ENCODE peak calls at places on chromosomes 16 and 17, in ten cellular contexts. One of them, this sample, is unnamed.

GRCh38 chr17:28896884-28897768 is at the start of gene FLOT2:
- DNase-seq in A673: peak
- DNase-seq in NCI-H774: peak
- DNase-seq in RCC 7860: no peak
- DNase-seq in H9: peak
- DNase-seq in AG08395: peak
- DNase-seq in iPS-NIHi11: peak
- DNase-seq in fibroblast of villous mesenchyme: peak
- DNase-seq in dorsolateral prefrontal cortex: no peak
- DNase-seq in neural progenitor cell: peak
- DNase-seq in this sample: no peak

GRCh38 chr17:2192367-2193028 is 111.1 kb downstream of the SMG6 start:
- DNase-seq in iPS-NIHi11: no peak
- DNase-seq in H9: no peak
- DNase-seq in RCC 7860: peak
- DNase-seq in A673: peak
- DNase-seq in dorsolateral prefrontal cortex: no peak
- DNase-seq in NCI-H774: no peak
- DNase-seq in fibroblast of villous mesenchyme: peak
- DNase-seq in neural progenitor cell: no peak
- DNase-seq in AG08395: peak
- DNase-seq in this sample: no peak

GRCh38 chr17:50279639-50280038 is 5.4 kb downstream of the TMEM92 start:
- DNase-seq in neural progenitor cell: no peak
- DNase-seq in AG08395: no peak
- DNase-seq in dorsolateral prefrontal cortex: no peak
- DNase-seq in H9: no peak
- DNase-seq in RCC 7860: no peak
- DNase-seq in A673: no peak
- DNase-seq in fibroblast of villous mesenchyme: no peak
- DNase-seq in iPS-NIHi11: no peak
- DNase-seq in NCI-H774: no peak
- DNase-seq in this sample: no peak

GRCh38 chr16:4900036-4900435 is 36.9 kb downstream of the PPL start:
- DNase-seq in NCI-H774: no peak
- DNase-seq in iPS-NIHi11: no peak
- DNase-seq in H9: no peak
- DNase-seq in RCC 7860: no peak
- DNase-seq in A673: no peak
- DNase-seq in neural progenitor cell: no peak
- DNase-seq in AG08395: no peak
- DNase-seq in dorsolateral prefrontal cortex: no peak
- DNase-seq in fibroblast of villous mesenchyme: no peak
- DNase-seq in this sample: no peak

GRCh38 chr16:54720259-54720658 is 210.4 kb upstream of the IRX5 start:
- DNase-seq in fibroblast of villous mesenchyme: no peak
- DNase-seq in AG08395: no peak
- DNase-seq in iPS-NIHi11: no peak
- DNase-seq in RCC 7860: no peak
- DNase-seq in H9: no peak
- DNase-seq in NCI-H774: no peak
- DNase-seq in dorsolateral prefrontal cortex: no peak
- DNase-seq in neural progenitor cell: no peak
- DNase-seq in A673: no peak
- DNase-seq in this sample: no peak

GRCh38 chr16:50591800-50592771 is 43.9 kb downstream of the NKD1 start:
- DNase-seq in NCI-H774: no peak
- DNase-seq in AG08395: peak
- DNase-seq in H9: no peak
- DNase-seq in A673: peak
- DNase-seq in neural progenitor cell: no peak
- DNase-seq in dorsolateral prefrontal cortex: peak
- DNase-seq in iPS-NIHi11: no peak
- DNase-seq in RCC 7860: no peak
- DNase-seq in fibroblast of villous mesenchyme: no peak
- DNase-seq in this sample: no peak

GRCh38 chr17:75652934-75653549 is 13.9 kb downstream of the RECQL5 start:
- DNase-seq in H9: peak
- DNase-seq in neural progenitor cell: peak
- DNase-seq in RCC 7860: peak
- DNase-seq in iPS-NIHi11: peak
- DNase-seq in fibroblast of villous mesenchyme: peak
- DNase-seq in AG08395: peak
- DNase-seq in A673: peak
- DNase-seq in NCI-H774: no peak
- DNase-seq in dorsolateral prefrontal cortex: no peak
- DNase-seq in this sample: no peak

GRCh38 chr17:78779848-78780247 is 2.2 kb downstream of the CYTH1 start:
- DNase-seq in H9: no peak
- DNase-seq in NCI-H774: no peak
- DNase-seq in dorsolateral prefrontal cortex: no peak
- DNase-seq in A673: no peak
- DNase-seq in iPS-NIHi11: no peak
- DNase-seq in AG08395: no peak
- DNase-seq in neural progenitor cell: peak
- DNase-seq in RCC 7860: no peak
- DNase-seq in fibroblast of villous mesenchyme: no peak
- DNase-seq in this sample: no peak

GRCh38 chr16:73949574-73950348 is 346.9 kb upstream of the PSMD7 start:
- DNase-seq in AG08395: peak
- DNase-seq in neural progenitor cell: no peak
- DNase-seq in fibroblast of villous mesenchyme: peak
- DNase-seq in iPS-NIHi11: no peak
- DNase-seq in H9: no peak
- DNase-seq in NCI-H774: no peak
- DNase-seq in RCC 7860: peak
- DNase-seq in dorsolateral prefrontal cortex: no peak
- DNase-seq in A673: peak
- DNase-seq in this sample: peak

GRCh38 chr17:19341641-19342610 is 20.6 kb downstream of the B9D1 start:
- DNase-seq in H9: peak
- DNase-seq in RCC 7860: no peak
- DNase-seq in NCI-H774: no peak
- DNase-seq in AG08395: peak
- DNase-seq in dorsolateral prefrontal cortex: no peak
- DNase-seq in fibroblast of villous mesenchyme: peak
- DNase-seq in A673: no peak
- DNase-seq in neural progenitor cell: no peak
- DNase-seq in iPS-NIHi11: no peak
- DNase-seq in this sample: no peak

GRCh38 chr16:46885960-46886763 is 2.0 kb downstream of the GPT2 start:
- DNase-seq in fibroblast of villous mesenchyme: peak
- DNase-seq in RCC 7860: no peak
- DNase-seq in iPS-NIHi11: no peak
- DNase-seq in AG08395: no peak
- DNase-seq in neural progenitor cell: peak
- DNase-seq in A673: no peak
- DNase-seq in H9: no peak
- DNase-seq in dorsolateral prefrontal cortex: no peak
- DNase-seq in NCI-H774: no peak
- DNase-seq in this sample: no peak

GRCh38 chr16:10828851-10829331 is 10.3 kb upstream of the TVP23A start:
- DNase-seq in fibroblast of villous mesenchyme: peak
- DNase-seq in A673: no peak
- DNase-seq in H9: no peak
- DNase-seq in iPS-NIHi11: peak
- DNase-seq in neural progenitor cell: no peak
- DNase-seq in NCI-H774: peak
- DNase-seq in RCC 7860: peak
- DNase-seq in AG08395: peak
- DNase-seq in dorsolateral prefrontal cortex: peak
- DNase-seq in this sample: peak

GRCh38 chr16:54873081-54873480 is 57.6 kb upstream of the IRX5 start:
- DNase-seq in NCI-H774: no peak
- DNase-seq in RCC 7860: no peak
- DNase-seq in AG08395: peak
- DNase-seq in iPS-NIHi11: no peak
- DNase-seq in H9: no peak
- DNase-seq in fibroblast of villous mesenchyme: no peak
- DNase-seq in neural progenitor cell: no peak
- DNase-seq in A673: no peak
- DNase-seq in dorsolateral prefrontal cortex: no peak
- DNase-seq in this sample: no peak

GRCh38 chr16:5466551-5466950 is 369.0 kb upstream of the EEF2KMT start:
- DNase-seq in RCC 7860: no peak
- DNase-seq in iPS-NIHi11: peak
- DNase-seq in dorsolateral prefrontal cortex: no peak
- DNase-seq in neural progenitor cell: peak
- DNase-seq in H9: peak
- DNase-seq in fibroblast of villous mesenchyme: no peak
- DNase-seq in NCI-H774: no peak
- DNase-seq in A673: no peak
- DNase-seq in AG08395: no peak
- DNase-seq in this sample: no peak

GRCh38 chr16:31371008-31371407 is 16.0 kb downstream of the ITGAX start:
- DNase-seq in neural progenitor cell: no peak
- DNase-seq in dorsolateral prefrontal cortex: no peak
- DNase-seq in H9: no peak
- DNase-seq in A673: no peak
- DNase-seq in RCC 7860: no peak
- DNase-seq in NCI-H774: no peak
- DNase-seq in AG08395: no peak
- DNase-seq in iPS-NIHi11: no peak
- DNase-seq in fibroblast of villous mesenchyme: no peak
- DNase-seq in this sample: no peak

GRCh38 chr17:32659419-32659842 is 172.6 kb downstream of the CDK5R1 start:
- DNase-seq in RCC 7860: peak
- DNase-seq in H9: peak
- DNase-seq in dorsolateral prefrontal cortex: peak
- DNase-seq in NCI-H774: peak
- DNase-seq in neural progenitor cell: peak
- DNase-seq in A673: peak
- DNase-seq in AG08395: peak
- DNase-seq in iPS-NIHi11: peak
- DNase-seq in fibroblast of villous mesenchyme: peak
- DNase-seq in this sample: peak

GRCh38 chr17:49848019-49848473 is at the start of gene TAC4:
- DNase-seq in NCI-H774: no peak
- DNase-seq in H9: peak
- DNase-seq in A673: no peak
- DNase-seq in iPS-NIHi11: no peak
- DNase-seq in dorsolateral prefrontal cortex: no peak
- DNase-seq in fibroblast of villous mesenchyme: no peak
- DNase-seq in AG08395: no peak
- DNase-seq in neural progenitor cell: peak
- DNase-seq in RCC 7860: no peak
- DNase-seq in this sample: no peak

GRCh38 chr16:49838639-49839461 is 17.1 kb downstream of the ZNF423 start:
- DNase-seq in fibroblast of villous mesenchyme: no peak
- DNase-seq in dorsolateral prefrontal cortex: no peak
- DNase-seq in neural progenitor cell: peak
- DNase-seq in H9: no peak
- DNase-seq in AG08395: no peak
- DNase-seq in A673: peak
- DNase-seq in RCC 7860: no peak
- DNase-seq in NCI-H774: no peak
- DNase-seq in iPS-NIHi11: peak
- DNase-seq in this sample: no peak

GRCh38 chr17:20930065-20930760 is 112.6 kb downstream of the USP22 start:
- DNase-seq in AG08395: peak
- DNase-seq in RCC 7860: no peak
- DNase-seq in NCI-H774: no peak
- DNase-seq in neural progenitor cell: no peak
- DNase-seq in H9: no peak
- DNase-seq in fibroblast of villous mesenchyme: no peak
- DNase-seq in A673: no peak
- DNase-seq in iPS-NIHi11: no peak
- DNase-seq in dorsolateral prefrontal cortex: no peak
- DNase-seq in this sample: no peak

GRCh38 chr17:10297691-10298090 is 75.1 kb downstream of the MYH13 start:
- DNase-seq in NCI-H774: no peak
- DNase-seq in fibroblast of villous mesenchyme: no peak
- DNase-seq in neural progenitor cell: no peak
- DNase-seq in dorsolateral prefrontal cortex: no peak
- DNase-seq in A673: no peak
- DNase-seq in AG08395: no peak
- DNase-seq in RCC 7860: no peak
- DNase-seq in H9: no peak
- DNase-seq in iPS-NIHi11: no peak
- DNase-seq in this sample: no peak

GRCh38 chr16:2486645-2487516 is 12.0 kb downstream of the TBC1D24 start:
- DNase-seq in fibroblast of villous mesenchyme: peak
- DNase-seq in H9: no peak
- DNase-seq in NCI-H774: no peak
- DNase-seq in AG08395: no peak
- DNase-seq in iPS-NIHi11: peak
- DNase-seq in A673: no peak
- DNase-seq in neural progenitor cell: peak
- DNase-seq in dorsolateral prefrontal cortex: peak
- DNase-seq in RCC 7860: no peak
- DNase-seq in this sample: no peak

GRCh38 chr17:13538841-13539411 is 62.8 kb downstream of the HS3ST3A1 start:
- DNase-seq in iPS-NIHi11: no peak
- DNase-seq in AG08395: no peak
- DNase-seq in NCI-H774: no peak
- DNase-seq in A673: no peak
- DNase-seq in neural progenitor cell: no peak
- DNase-seq in dorsolateral prefrontal cortex: no peak
- DNase-seq in fibroblast of villous mesenchyme: no peak
- DNase-seq in RCC 7860: peak
- DNase-seq in H9: no peak
- DNase-seq in this sample: no peak

GRCh38 chr17:4234406-4234805 is 29.4 kb downstream of the ANKFY1 start:
- DNase-seq in AG08395: no peak
- DNase-seq in neural progenitor cell: no peak
- DNase-seq in A673: no peak
- DNase-seq in fibroblast of villous mesenchyme: no peak
- DNase-seq in RCC 7860: no peak
- DNase-seq in H9: no peak
- DNase-seq in NCI-H774: no peak
- DNase-seq in iPS-NIHi11: no peak
- DNase-seq in dorsolateral prefrontal cortex: no peak
- DNase-seq in this sample: no peak

GRCh38 chr17:64216030-64216384 is 47.1 kb downstream of the TEX2 start:
- DNase-seq in RCC 7860: no peak
- DNase-seq in A673: no peak
- DNase-seq in neural progenitor cell: no peak
- DNase-seq in AG08395: peak
- DNase-seq in H9: no peak
- DNase-seq in NCI-H774: no peak
- DNase-seq in fibroblast of villous mesenchyme: peak
- DNase-seq in iPS-NIHi11: no peak
- DNase-seq in dorsolateral prefrontal cortex: no peak
- DNase-seq in this sample: no peak

GRCh38 chr16:68652659-68653058 is 7.5 kb downstream of the CDH3 start:
- DNase-seq in RCC 7860: no peak
- DNase-seq in AG08395: no peak
- DNase-seq in iPS-NIHi11: no peak
- DNase-seq in A673: no peak
- DNase-seq in H9: no peak
- DNase-seq in neural progenitor cell: no peak
- DNase-seq in fibroblast of villous mesenchyme: no peak
- DNase-seq in NCI-H774: no peak
- DNase-seq in dorsolateral prefrontal cortex: no peak
- DNase-seq in this sample: no peak

GRCh38 chr16:72129976-72130656 is 36.5 kb downstream of the DHX38 start:
- DNase-seq in neural progenitor cell: no peak
- DNase-seq in fibroblast of villous mesenchyme: no peak
- DNase-seq in NCI-H774: no peak
- DNase-seq in RCC 7860: no peak
- DNase-seq in iPS-NIHi11: no peak
- DNase-seq in dorsolateral prefrontal cortex: no peak
- DNase-seq in A673: no peak
- DNase-seq in H9: no peak
- DNase-seq in AG08395: no peak
- DNase-seq in this sample: no peak

GRCh38 chr16:77273-77806 is 685 bp upstream of the MPG start:
- DNase-seq in H9: peak
- DNase-seq in fibroblast of villous mesenchyme: peak
- DNase-seq in neural progenitor cell: peak
- DNase-seq in AG08395: peak
- DNase-seq in NCI-H774: no peak
- DNase-seq in dorsolateral prefrontal cortex: no peak
- DNase-seq in RCC 7860: no peak
- DNase-seq in iPS-NIHi11: peak
- DNase-seq in A673: peak
- DNase-seq in this sample: no peak

GRCh38 chr16:83164816-83165215 is 538.0 kb downstream of the CDH13 start:
- DNase-seq in iPS-NIHi11: no peak
- DNase-seq in H9: no peak
- DNase-seq in A673: no peak
- DNase-seq in AG08395: no peak
- DNase-seq in NCI-H774: no peak
- DNase-seq in RCC 7860: no peak
- DNase-seq in fibroblast of villous mesenchyme: no peak
- DNase-seq in dorsolateral prefrontal cortex: no peak
- DNase-seq in neural progenitor cell: no peak
- DNase-seq in this sample: no peak